ENCODE peak calls at places on chromosomes 12 and 14, in six cellular contexts. One of them, this sample, is unnamed.

GRCh38 chr12:78034025-78034424 is 203.3 kb downstream of the NAV3 start:
- DNase-seq in activated naive CD4-positive, alpha-beta T cell treated with Interleukin-2 at 50 U/mL for 16 hours: no peak
- DNase-seq in hippocampal formation: no peak
- DNase-seq in CD4-positive, CD25-positive, alpha-beta regulatory T cell: no peak
- DNase-seq in activated CD4-positive, alpha-beta T cell treated with anti-CD3 and anti-CD28 coated beads, Interleukin-2, amount 50 U/mL, for 1 hour: no peak
- DNase-seq in frontal cortex: no peak
- DNase-seq in this sample: no peak

GRCh38 chr12:3680919-3681594 is 71.9 kb downstream of the CRACR2A start:
- DNase-seq in activated naive CD4-positive, alpha-beta T cell treated with Interleukin-2 at 50 U/mL for 16 hours: no peak
- DNase-seq in hippocampal formation: no peak
- DNase-seq in CD4-positive, CD25-positive, alpha-beta regulatory T cell: no peak
- DNase-seq in activated CD4-positive, alpha-beta T cell treated with anti-CD3 and anti-CD28 coated beads, Interleukin-2, amount 50 U/mL, for 1 hour: no peak
- DNase-seq in frontal cortex: no peak
- DNase-seq in this sample: peak; percentile 83

GRCh38 chr14:24332094-24332983 is 2.5 kb downstream of the ADCY4 start:
- DNase-seq in activated naive CD4-positive, alpha-beta T cell treated with Interleukin-2 at 50 U/mL for 16 hours: peak; percentile 86
- DNase-seq in hippocampal formation: peak; percentile 47
- DNase-seq in CD4-positive, CD25-positive, alpha-beta regulatory T cell: peak; percentile 76
- DNase-seq in activated CD4-positive, alpha-beta T cell treated with anti-CD3 and anti-CD28 coated beads, Interleukin-2, amount 50 U/mL, for 1 hour: peak; percentile 84
- DNase-seq in frontal cortex: peak; percentile 89
- DNase-seq in this sample: peak; percentile 85

GRCh38 chr12:116319851-116320621 is 42.5 kb upstream of the MED13L start:
- DNase-seq in activated naive CD4-positive, alpha-beta T cell treated with Interleukin-2 at 50 U/mL for 16 hours: no peak
- DNase-seq in hippocampal formation: peak; percentile 53
- DNase-seq in CD4-positive, CD25-positive, alpha-beta regulatory T cell: no peak
- DNase-seq in activated CD4-positive, alpha-beta T cell treated with anti-CD3 and anti-CD28 coated beads, Interleukin-2, amount 50 U/mL, for 1 hour: no peak
- DNase-seq in frontal cortex: no peak
- DNase-seq in this sample: no peak

GRCh38 chr14:61102549-61103466 is 121.8 kb downstream of the SLC38A6 start:
- DNase-seq in activated naive CD4-positive, alpha-beta T cell treated with Interleukin-2 at 50 U/mL for 16 hours: no peak
- DNase-seq in hippocampal formation: no peak
- DNase-seq in CD4-positive, CD25-positive, alpha-beta regulatory T cell: no peak
- DNase-seq in activated CD4-positive, alpha-beta T cell treated with anti-CD3 and anti-CD28 coated beads, Interleukin-2, amount 50 U/mL, for 1 hour: no peak
- DNase-seq in frontal cortex: no peak
- DNase-seq in this sample: no peak

GRCh38 chr14:96623676-96624484 is 121.7 kb downstream of the PAPOLA start:
- DNase-seq in activated naive CD4-positive, alpha-beta T cell treated with Interleukin-2 at 50 U/mL for 16 hours: no peak
- DNase-seq in hippocampal formation: no peak
- DNase-seq in CD4-positive, CD25-positive, alpha-beta regulatory T cell: no peak
- DNase-seq in activated CD4-positive, alpha-beta T cell treated with anti-CD3 and anti-CD28 coated beads, Interleukin-2, amount 50 U/mL, for 1 hour: no peak
- DNase-seq in frontal cortex: no peak
- DNase-seq in this sample: no peak

GRCh38 chr14:68653108-68653507 is 139.8 kb downstream of the ZFP36L1 start:
- DNase-seq in activated naive CD4-positive, alpha-beta T cell treated with Interleukin-2 at 50 U/mL for 16 hours: no peak
- DNase-seq in hippocampal formation: no peak
- DNase-seq in CD4-positive, CD25-positive, alpha-beta regulatory T cell: no peak
- DNase-seq in activated CD4-positive, alpha-beta T cell treated with anti-CD3 and anti-CD28 coated beads, Interleukin-2, amount 50 U/mL, for 1 hour: no peak
- DNase-seq in frontal cortex: no peak
- DNase-seq in this sample: no peak

GRCh38 chr12:78933014-78933413 is 68.4 kb downstream of the SYT1 start:
- DNase-seq in activated naive CD4-positive, alpha-beta T cell treated with Interleukin-2 at 50 U/mL for 16 hours: no peak
- DNase-seq in hippocampal formation: no peak
- DNase-seq in CD4-positive, CD25-positive, alpha-beta regulatory T cell: no peak
- DNase-seq in activated CD4-positive, alpha-beta T cell treated with anti-CD3 and anti-CD28 coated beads, Interleukin-2, amount 50 U/mL, for 1 hour: no peak
- DNase-seq in frontal cortex: no peak
- DNase-seq in this sample: no peak

GRCh38 chr12:101407054-101407437 is 526 bp downstream of the ARL1 start:
- DNase-seq in activated naive CD4-positive, alpha-beta T cell treated with Interleukin-2 at 50 U/mL for 16 hours: no peak
- DNase-seq in hippocampal formation: no peak
- DNase-seq in CD4-positive, CD25-positive, alpha-beta regulatory T cell: no peak
- DNase-seq in activated CD4-positive, alpha-beta T cell treated with anti-CD3 and anti-CD28 coated beads, Interleukin-2, amount 50 U/mL, for 1 hour: peak; percentile 15
- DNase-seq in frontal cortex: no peak
- DNase-seq in this sample: peak; percentile 31

GRCh38 chr12:51863921-51864700 is 15.6 kb upstream of the FIGNL2 start:
- DNase-seq in activated naive CD4-positive, alpha-beta T cell treated with Interleukin-2 at 50 U/mL for 16 hours: peak; percentile 27
- DNase-seq in hippocampal formation: no peak
- DNase-seq in CD4-positive, CD25-positive, alpha-beta regulatory T cell: no peak
- DNase-seq in activated CD4-positive, alpha-beta T cell treated with anti-CD3 and anti-CD28 coated beads, Interleukin-2, amount 50 U/mL, for 1 hour: no peak
- DNase-seq in frontal cortex: no peak
- DNase-seq in this sample: no peak

GRCh38 chr12:89179983-89180382 is 172.3 kb downstream of the DUSP6 start:
- DNase-seq in activated naive CD4-positive, alpha-beta T cell treated with Interleukin-2 at 50 U/mL for 16 hours: no peak
- DNase-seq in hippocampal formation: no peak
- DNase-seq in CD4-positive, CD25-positive, alpha-beta regulatory T cell: no peak
- DNase-seq in activated CD4-positive, alpha-beta T cell treated with anti-CD3 and anti-CD28 coated beads, Interleukin-2, amount 50 U/mL, for 1 hour: no peak
- DNase-seq in frontal cortex: peak; percentile 18
- DNase-seq in this sample: peak; percentile 75

This sample was measured in NCI-H345.